ENCODE peak calls at places on chromosomes 4 and X, in six cellular contexts. One of them, this sample, is unnamed.

GRCh38 chrX:989959-990510 is 222.4 kb downstream of the CRLF2 start:
- DNase-seq in body of pancreas: peak; percentile 33
- DNase-seq in adrenal gland: peak; percentile 95
- DNase-seq in transverse colon: peak; percentile 73
- DNase-seq in Karpas-422: peak; percentile 86
- DNase-seq in CD8-positive, alpha-beta memory T cell: peak; percentile 73
- DNase-seq in this sample: no peak

GRCh38 chr4:152591361-152591760 is 55.5 kb upstream of the FBXW7 start:
- DNase-seq in CD8-positive, alpha-beta memory T cell: no peak
- DNase-seq in Karpas-422: no peak
- DNase-seq in transverse colon: peak; percentile 63
- DNase-seq in adrenal gland: peak; percentile 24
- DNase-seq in body of pancreas: peak; percentile 34
- DNase-seq in this sample: no peak

GRCh38 chr4:152039085-152039484 is 278.3 kb upstream of the GATB start:
- DNase-seq in transverse colon: no peak
- DNase-seq in adrenal gland: no peak
- DNase-seq in Karpas-422: no peak
- DNase-seq in body of pancreas: no peak
- DNase-seq in CD8-positive, alpha-beta memory T cell: no peak
- DNase-seq in this sample: no peak

GRCh38 chrX:23919706-23920320 is 12.0 kb downstream of the CXorf58 start:
- DNase-seq in CD8-positive, alpha-beta memory T cell: no peak
- DNase-seq in adrenal gland: no peak
- DNase-seq in Karpas-422: no peak
- DNase-seq in body of pancreas: no peak
- DNase-seq in transverse colon: no peak
- DNase-seq in this sample: no peak

GRCh38 chr4:79662651-79663050 is 254.6 kb upstream of the GK2 start:
- DNase-seq in adrenal gland: no peak
- DNase-seq in Karpas-422: no peak
- DNase-seq in body of pancreas: no peak
- DNase-seq in CD8-positive, alpha-beta memory T cell: no peak
- DNase-seq in transverse colon: no peak
- DNase-seq in this sample: no peak

GRCh38 chrX:65587616-65588526 is 53.3 kb upstream of the LAS1L start:
- DNase-seq in CD8-positive, alpha-beta memory T cell: no peak
- DNase-seq in adrenal gland: peak; percentile 71
- DNase-seq in body of pancreas: peak; percentile 34
- DNase-seq in transverse colon: peak; percentile 86
- DNase-seq in Karpas-422: no peak
- DNase-seq in this sample: no peak

GRCh38 chrX:150352114-150352513 is 11.0 kb upstream of the MAMLD1 start:
- DNase-seq in adrenal gland: no peak
- DNase-seq in Karpas-422: no peak
- DNase-seq in body of pancreas: no peak
- DNase-seq in CD8-positive, alpha-beta memory T cell: no peak
- DNase-seq in transverse colon: no peak
- DNase-seq in this sample: no peak

GRCh38 chrX:9873952-9874351 is 87.7 kb downstream of the SHROOM2 start:
- DNase-seq in adrenal gland: peak; percentile 64
- DNase-seq in transverse colon: peak; percentile 30
- DNase-seq in CD8-positive, alpha-beta memory T cell: peak; percentile 46
- DNase-seq in Karpas-422: peak; percentile 80
- DNase-seq in body of pancreas: peak; percentile 16
- DNase-seq in this sample: no peak

GRCh38 chr4:123672987-123673386 is 276.4 kb downstream of the SPRY1 start:
- DNase-seq in Karpas-422: no peak
- DNase-seq in body of pancreas: no peak
- DNase-seq in adrenal gland: no peak
- DNase-seq in transverse colon: no peak
- DNase-seq in CD8-positive, alpha-beta memory T cell: no peak
- DNase-seq in this sample: no peak

GRCh38 chr4:158253350-158253980 is 43.2 kb downstream of the TMEM144 start:
- DNase-seq in transverse colon: peak; percentile 33
- DNase-seq in CD8-positive, alpha-beta memory T cell: no peak
- DNase-seq in body of pancreas: peak; percentile 56
- DNase-seq in adrenal gland: peak; percentile 67
- DNase-seq in Karpas-422: peak; percentile 88
- DNase-seq in this sample: no peak

GRCh38 chr4:70841951-70842350 is 2.3 kb upstream of the GRSF1 start:
- DNase-seq in Karpas-422: no peak
- DNase-seq in body of pancreas: no peak
- DNase-seq in transverse colon: no peak
- DNase-seq in adrenal gland: no peak
- DNase-seq in CD8-positive, alpha-beta memory T cell: no peak
- DNase-seq in this sample: no peak

GRCh38 chr4:148238086-148238485 is 204.1 kb downstream of the NR3C2 start:
- DNase-seq in body of pancreas: no peak
- DNase-seq in CD8-positive, alpha-beta memory T cell: no peak
- DNase-seq in adrenal gland: no peak
- DNase-seq in Karpas-422: no peak
- DNase-seq in transverse colon: no peak
- DNase-seq in this sample: no peak

GRCh38 chr4:110636231-110636676 is 13.4 kb upstream of the PITX2 start:
- DNase-seq in transverse colon: no peak
- DNase-seq in Karpas-422: no peak
- DNase-seq in adrenal gland: no peak
- DNase-seq in body of pancreas: no peak
- DNase-seq in CD8-positive, alpha-beta memory T cell: no peak
- DNase-seq in this sample: no peak

GRCh38 chr4:100679926-100680325 is 162.1 kb upstream of the EMCN start:
- DNase-seq in adrenal gland: no peak
- DNase-seq in CD8-positive, alpha-beta memory T cell: no peak
- DNase-seq in transverse colon: no peak
- DNase-seq in body of pancreas: no peak
- DNase-seq in Karpas-422: no peak
- DNase-seq in this sample: no peak

GRCh38 chr4:10123227-10124101 is 6.9 kb upstream of the WDR1 start:
- DNase-seq in Karpas-422: no peak
- DNase-seq in body of pancreas: no peak
- DNase-seq in CD8-positive, alpha-beta memory T cell: no peak
- DNase-seq in adrenal gland: peak; percentile 45
- DNase-seq in transverse colon: peak; percentile 58
- DNase-seq in this sample: no peak

GRCh38 chr4:69124941-69125340 is 28.7 kb downstream of the UGT2B7 start:
- DNase-seq in body of pancreas: no peak
- DNase-seq in CD8-positive, alpha-beta memory T cell: no peak
- DNase-seq in adrenal gland: no peak
- DNase-seq in transverse colon: no peak
- DNase-seq in Karpas-422: no peak
- DNase-seq in this sample: no peak

GRCh38 chr4:138049350-138049749 is 192.8 kb downstream of the SLC7A11 start:
- DNase-seq in adrenal gland: no peak
- DNase-seq in CD8-positive, alpha-beta memory T cell: no peak
- DNase-seq in transverse colon: no peak
- DNase-seq in Karpas-422: no peak
- DNase-seq in body of pancreas: no peak
- DNase-seq in this sample: no peak

GRCh38 chr4:67106846-67107467 is 438.3 kb downstream of the CENPC start:
- DNase-seq in CD8-positive, alpha-beta memory T cell: no peak
- DNase-seq in transverse colon: no peak
- DNase-seq in adrenal gland: no peak
- DNase-seq in Karpas-422: no peak
- DNase-seq in body of pancreas: no peak
- DNase-seq in this sample: no peak

GRCh38 chr4:30917946-30918345 is 197.8 kb downstream of the PCDH7 start:
- DNase-seq in body of pancreas: no peak
- DNase-seq in CD8-positive, alpha-beta memory T cell: no peak
- DNase-seq in adrenal gland: no peak
- DNase-seq in transverse colon: no peak
- DNase-seq in Karpas-422: no peak
- DNase-seq in this sample: no peak

GRCh38 chr4:30916337-30917274 is 196.4 kb downstream of the PCDH7 start:
- DNase-seq in adrenal gland: no peak
- DNase-seq in body of pancreas: no peak
- DNase-seq in transverse colon: no peak
- DNase-seq in Karpas-422: no peak
- DNase-seq in CD8-positive, alpha-beta memory T cell: no peak
- DNase-seq in this sample: no peak

GRCh38 chr4:30912098-30912719 is 192.0 kb downstream of the PCDH7 start:
- DNase-seq in CD8-positive, alpha-beta memory T cell: no peak
- DNase-seq in adrenal gland: no peak
- DNase-seq in Karpas-422: no peak
- DNase-seq in body of pancreas: no peak
- DNase-seq in transverse colon: no peak
- DNase-seq in this sample: no peak
- H3K9me3 ChIP-seq in CD8-positive, alpha-beta memory T cell: no peaks in the 10 kb centered on the region
- H3K9me3 ChIP-seq in adrenal gland: no peaks in the 10 kb centered on the region
- H3K9me3 ChIP-seq in Karpas-422: peaks cover 22% of the 10 kb centered on the region
- H3K9me3 ChIP-seq in body of pancreas: no peaks in the 10 kb centered on the region
- H3K9me3 ChIP-seq in transverse colon: no peaks in the 10 kb centered on the region
- H3K9me3 ChIP-seq in this sample: no peaks in the 10 kb centered on the region

DNA sequence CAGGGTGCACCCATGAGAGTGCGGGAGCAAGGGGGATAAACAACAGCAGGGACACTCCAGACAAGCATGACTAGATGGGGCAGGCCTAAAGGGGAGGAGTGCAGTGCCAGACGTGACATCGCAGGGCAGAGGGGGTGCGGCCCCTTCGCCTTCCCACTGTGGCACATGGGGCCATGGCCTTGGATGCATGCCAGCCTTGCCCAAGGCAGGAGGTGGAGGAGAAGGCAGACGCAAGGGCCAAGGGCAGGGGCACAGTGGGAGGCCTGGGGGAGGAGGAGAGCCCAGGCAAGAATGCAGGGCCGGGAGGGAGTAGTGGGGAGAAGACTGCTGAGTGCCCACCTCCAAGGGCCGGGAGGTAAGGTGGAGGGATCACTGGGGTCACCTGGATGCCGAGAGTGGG is 21.6 kb downstream of the PNMA6E start:
- DNase-seq in CD8-positive, alpha-beta memory T cell: no peak
- DNase-seq in body of pancreas: no peak
- DNase-seq in adrenal gland: peak; percentile 72
- DNase-seq in transverse colon: no peak
- DNase-seq in Karpas-422: no peak
- DNase-seq in this sample: no peak
- H3K9me3 ChIP-seq in CD8-positive, alpha-beta memory T cell: no peaks in the 10 kb centered on the region
- H3K9me3 ChIP-seq in body of pancreas: no peaks in the 10 kb centered on the region
- H3K9me3 ChIP-seq in adrenal gland: no peaks in the 10 kb centered on the region
- H3K9me3 ChIP-seq in transverse colon: no peaks in the 10 kb centered on the region
- H3K9me3 ChIP-seq in Karpas-422: peaks cover 7% of the 10 kb centered on the region
- H3K9me3 ChIP-seq in this sample: no peaks in the 10 kb centered on the region

DNA sequence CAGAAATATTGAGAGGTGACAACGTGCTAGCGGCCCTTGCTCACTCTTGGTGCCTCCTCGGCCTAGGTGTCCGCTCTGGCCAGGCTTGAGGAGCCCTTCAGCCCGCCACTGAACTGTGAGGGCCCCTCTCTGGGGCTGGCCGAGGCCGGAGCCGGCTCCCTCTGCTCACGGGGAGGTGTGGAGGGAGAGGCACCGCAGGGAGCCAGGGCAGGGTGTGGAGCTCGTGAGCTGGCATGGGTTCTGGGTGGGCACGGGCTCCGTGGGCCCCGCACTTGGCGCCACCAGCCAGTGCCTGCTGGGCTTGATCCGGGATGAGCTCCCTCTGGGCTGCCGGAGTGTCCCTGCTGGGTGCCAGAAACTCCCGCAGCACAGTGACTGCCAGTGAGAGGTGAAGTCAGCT is 16.0 kb upstream of the VAMP7 start:
- DNase-seq in transverse colon: no peak
- DNase-seq in adrenal gland: no peak
- DNase-seq in Karpas-422: no peak
- DNase-seq in body of pancreas: no peak
- DNase-seq in CD8-positive, alpha-beta memory T cell: no peak
- DNase-seq in this sample: no peak
- H3K9me3 ChIP-seq in transverse colon: peaks cover 7% of the 10 kb centered on the region
- H3K9me3 ChIP-seq in adrenal gland: no peaks in the 10 kb centered on the region
- H3K9me3 ChIP-seq in Karpas-422: peaks cover 6% of the 10 kb centered on the region
- H3K9me3 ChIP-seq in body of pancreas: no peaks in the 10 kb centered on the region
- H3K9me3 ChIP-seq in CD8-positive, alpha-beta memory T cell: no peaks in the 10 kb centered on the region
- H3K9me3 ChIP-seq in this sample: no peaks in the 10 kb centered on the region

DNA sequence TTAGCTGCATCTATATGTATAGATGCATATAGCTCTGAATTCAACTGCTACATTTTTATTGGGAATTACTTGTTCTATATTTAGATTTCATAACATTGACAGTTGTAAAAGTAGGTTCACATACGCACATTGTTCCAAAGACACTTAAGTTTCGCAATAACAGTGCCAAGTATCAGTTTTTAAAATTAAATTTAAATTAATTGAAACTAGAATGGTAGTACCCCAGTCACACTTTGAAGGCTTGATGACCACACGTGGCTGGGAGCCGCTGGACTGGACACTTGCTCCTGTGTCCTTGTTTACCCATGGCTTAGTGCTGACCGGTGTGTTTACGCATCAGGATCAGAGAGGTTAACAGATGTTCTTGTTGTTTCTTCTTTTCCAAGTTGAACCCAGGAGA is 140.7 kb upstream of the PSAPL1 start:
- DNase-seq in adrenal gland: no peak
- DNase-seq in body of pancreas: no peak
- DNase-seq in transverse colon: no peak
- DNase-seq in Karpas-422: no peak
- DNase-seq in CD8-positive, alpha-beta memory T cell: no peak
- DNase-seq in this sample: no peak
- H3K9me3 ChIP-seq in adrenal gland: no peaks in the 10 kb centered on the region
- H3K9me3 ChIP-seq in body of pancreas: no peaks in the 10 kb centered on the region
- H3K9me3 ChIP-seq in transverse colon: peaks cover 8% of the 10 kb centered on the region
- H3K9me3 ChIP-seq in Karpas-422: peaks cover 22% of the 10 kb centered on the region
- H3K9me3 ChIP-seq in CD8-positive, alpha-beta memory T cell: peaks cover 17% of the 10 kb centered on the region
- H3K9me3 ChIP-seq in this sample: peaks cover 7% of the 10 kb centered on the region

DNA sequence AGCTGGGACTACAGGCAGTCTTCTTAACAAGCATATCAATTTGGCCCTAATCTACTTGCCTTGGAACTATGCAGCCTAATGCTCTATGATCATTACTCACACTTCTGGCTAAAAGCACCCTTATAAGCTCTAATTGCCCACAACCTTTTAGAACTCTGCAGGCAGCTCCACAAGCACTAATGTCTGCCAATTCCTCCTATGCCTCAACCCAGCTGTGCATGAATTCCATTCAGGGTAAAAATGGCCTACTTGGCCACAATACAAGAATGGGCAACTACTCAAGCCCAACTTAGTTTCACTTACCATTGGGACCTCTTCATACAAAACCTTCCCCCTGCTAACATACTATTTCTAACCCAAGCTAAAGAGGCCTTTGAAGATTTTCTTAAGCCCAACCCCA is 51.7 kb downstream of the ZNF718 start:
- DNase-seq in CD8-positive, alpha-beta memory T cell: no peak
- DNase-seq in transverse colon: no peak
- DNase-seq in Karpas-422: no peak
- DNase-seq in adrenal gland: no peak
- DNase-seq in body of pancreas: no peak
- DNase-seq in this sample: no peak
- H3K9me3 ChIP-seq in CD8-positive, alpha-beta memory T cell: peaks cover 30% of the 10 kb centered on the region
- H3K9me3 ChIP-seq in transverse colon: peaks cover 86% of the 10 kb centered on the region
- H3K9me3 ChIP-seq in Karpas-422: peaks cover 18% of the 10 kb centered on the region
- H3K9me3 ChIP-seq in adrenal gland: no peaks in the 10 kb centered on the region
- H3K9me3 ChIP-seq in body of pancreas: no peaks in the 10 kb centered on the region
- H3K9me3 ChIP-seq in this sample: peaks cover 14% of the 10 kb centered on the region

GRCh38 chrX:53379747-53380146 is 42.7 kb downstream of the SMC1A start:
- DNase-seq in adrenal gland: no peak
- DNase-seq in CD8-positive, alpha-beta memory T cell: no peak
- DNase-seq in body of pancreas: no peak
- DNase-seq in Karpas-422: no peak
- DNase-seq in transverse colon: no peak
- DNase-seq in this sample: no peak
- H3K9me3 ChIP-seq in adrenal gland: no peaks in the 10 kb centered on the region
- H3K9me3 ChIP-seq in CD8-positive, alpha-beta memory T cell: no peaks in the 10 kb centered on the region
- H3K9me3 ChIP-seq in body of pancreas: no peaks in the 10 kb centered on the region
- H3K9me3 ChIP-seq in Karpas-422: no peaks in the 10 kb centered on the region
- H3K9me3 ChIP-seq in transverse colon: no peaks in the 10 kb centered on the region
- H3K9me3 ChIP-seq in this sample: no peaks in the 10 kb centered on the region